ENCODE peak calls at places on chromosomes 16 and 17, in ten cellular contexts. Z, L, I, X, U, S, B, E, C and T are unnamed samples. For H3K9me3 and H3K36me3, the result is how much of the 10 kb centered on the place peaks cover.

GRCh38 chr17:1870592-1870991 is 40.8 kb downstream of the RPA1 start:
- DNase-seq in Z (no peak), L (no peak), I (no peak), X (no peak), U (no peak), S (no peak), B (no peak), E (peak), C (no peak), T (no peak)

GRCh38 chr16:53744449-53744848 is 40.5 kb downstream of the FTO start:
- DNase-seq in Z (no peak), L (no peak), I (no peak), X (no peak), U (no peak), S (no peak), B (no peak), E (peak), C (no peak), T (no peak)

GRCh38 chr17:67027031-67027628 is 17.2 kb upstream of the CACNG1 start:
- DNase-seq in Z (no peak), L (no peak), I (peak), X (peak), U (no peak), S (no peak), B (no peak), E (no peak), C (no peak), T (no peak)

GRCh38 chr17:5921919-5922318 is 148.3 kb upstream of the WSCD1 start:
- DNase-seq in Z (no peak), L (no peak), I (peak), X (no peak), U (no peak), S (no peak), B (no peak), E (no peak), C (no peak), T (no peak)

GRCh38 chr17:73170324-73170723 is 5.5 kb downstream of the SSTR2 start:
- DNase-seq in Z (no peak), L (no peak), I (no peak), X (no peak), U (no peak), S (no peak), B (no peak), E (no peak), C (no peak), T (no peak)

GRCh38 chr17:82237083-82237745 is 8.4 kb downstream of the SLC16A3 start:
- DNase-seq in Z (no peak), L (peak), I (no peak), X (no peak), U (peak), S (no peak), B (no peak), E (no peak), C (no peak), T (peak)

GRCh38 chr17:62062313-62062712 is 2.8 kb downstream of the MED13 start:
- DNase-seq in Z (no peak), L (no peak), I (peak), X (no peak), U (no peak), S (no peak), B (no peak), E (no peak), C (no peak), T (no peak)

GRCh38 chr16:63617047-63617989 is 1504.5 kb downstream of the CDH11 start:
- DNase-seq in Z (no peak), L (no peak), I (no peak), X (peak), U (peak), S (peak), B (no peak), E (no peak), C (no peak), T (peak)

GRCh38 chr17:73156887-73157870 is 7.6 kb upstream of the SSTR2 start:
- DNase-seq in Z (peak), L (no peak), I (no peak), X (no peak), U (no peak), S (peak), B (no peak), E (no peak), C (no peak), T (peak)

GRCh38 chr17:21674242-21674731 is 18.0 kb upstream of the KCNJ18 start:
- DNase-seq in Z (no peak), L (no peak), I (no peak), X (no peak), U (no peak), S (peak), B (no peak), E (no peak), C (no peak), T (no peak)
- H3K9me3 ChIP-seq in Z (under half), L (under half), I (under half), X (under half), U (under half), S (under half), B (under half), E (under half), C (under half), T (under half)

DNA sequence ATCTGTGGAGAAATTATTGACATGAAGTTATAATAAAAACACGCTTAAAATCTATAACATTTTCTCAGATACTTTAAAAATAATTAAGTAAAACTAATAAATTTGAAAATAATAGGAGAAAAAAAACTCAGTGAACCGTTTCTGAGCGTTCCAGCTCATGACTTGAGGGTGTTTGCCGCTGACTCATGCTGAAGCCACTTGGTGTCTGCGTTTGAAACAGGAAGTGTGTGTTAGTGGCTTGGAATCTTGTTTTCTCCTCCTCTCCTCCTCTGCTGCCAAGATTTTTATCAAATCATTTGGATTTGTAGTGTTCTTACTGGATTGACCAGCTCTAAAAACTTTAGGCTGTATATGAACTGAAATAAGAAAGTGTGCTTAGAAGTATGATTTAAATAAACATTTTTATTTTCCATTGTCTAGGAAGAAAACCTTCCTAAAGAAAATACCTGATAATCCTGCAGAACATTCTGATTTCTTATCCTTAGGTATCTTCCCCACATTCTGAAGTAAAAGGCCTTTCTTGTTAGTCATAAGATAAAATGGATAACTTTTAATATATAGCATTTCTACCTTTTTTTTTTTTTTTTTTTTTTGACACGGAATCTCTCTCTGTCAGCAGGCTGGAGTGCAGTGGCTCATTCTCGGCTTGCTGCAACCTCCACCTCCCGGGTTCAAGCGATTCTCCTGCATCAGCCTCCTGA is 30.8 kb downstream of the USP10 start:
- DNase-seq in Z (no peak), L (peak), I (peak), X (peak), U (peak), S (peak), B (peak), E (peak), C (peak), T (peak)
- H3K4me3 ChIP-seq in Z (no peak), L (no peak), I (peak), X (peak), U (no peak), S (peak), B (no peak), E (no peak), C (no peak), T (peak)

GRCh38 chr16:87329436-87330256 is 12.5 kb upstream of the C16orf95 start:
- DNase-seq in Z (no peak), L (no peak), I (no peak), X (no peak), U (no peak), S (no peak), B (no peak), E (no peak), C (no peak), T (no peak)
- H3K36me3 ChIP-seq in Z (under half), L (under half), I (under half), X (half or more), U (under half), S (under half), B (under half), E (under half), C (under half), T (under half)

DNA sequence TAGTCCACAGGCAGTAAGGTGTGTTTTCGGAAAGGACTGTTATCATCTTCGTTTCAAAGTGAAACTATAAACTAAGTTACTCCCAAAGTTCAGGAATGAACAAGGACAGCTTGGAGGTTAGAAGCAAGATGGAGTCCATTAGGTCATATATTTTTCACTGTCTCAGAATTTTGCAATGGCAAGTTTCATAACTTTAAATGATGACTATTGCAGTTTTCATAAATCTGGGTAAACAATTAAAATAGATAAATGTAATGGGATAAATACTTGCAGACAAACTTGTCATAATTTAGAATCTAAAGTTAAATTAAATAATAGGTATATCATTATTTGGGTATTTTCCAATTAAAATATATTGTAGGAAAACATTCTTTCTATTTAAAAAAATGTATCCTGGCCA is 14.7 kb upstream of the TRIM25 start:
- DNase-seq in Z (no peak), L (no peak), I (no peak), X (no peak), U (no peak), S (no peak), B (no peak), E (no peak), C (no peak), T (no peak)
- H3K9me3 ChIP-seq in Z (under half), L (under half), I (under half), X (under half), U (under half), S (under half), B (under half), E (under half), C (under half), T (under half)

GRCh38 chr16:67177743-67178699 is 5.7 kb downstream of the MATCAP1 start:
- DNase-seq in Z (peak), L (peak), I (peak), X (no peak), U (peak), S (peak), B (peak), E (peak), C (peak), T (peak)
- H3K4me3 ChIP-seq in Z (peak), L (peak), I (peak), X (peak), U (no peak), S (peak), B (peak), E (peak), C (peak), T (peak)

GRCh38 chr17:28131592-28131991 is 89.1 kb downstream of the NLK start:
- DNase-seq in Z (no peak), L (no peak), I (no peak), X (no peak), U (no peak), S (no peak), B (no peak), E (no peak), C (no peak), T (no peak)
- H3K36me3 ChIP-seq in Z (under half), L (under half), I (under half), X (under half), U (under half), S (under half), B (under half), E (under half), C (under half), T (under half)

DNA sequence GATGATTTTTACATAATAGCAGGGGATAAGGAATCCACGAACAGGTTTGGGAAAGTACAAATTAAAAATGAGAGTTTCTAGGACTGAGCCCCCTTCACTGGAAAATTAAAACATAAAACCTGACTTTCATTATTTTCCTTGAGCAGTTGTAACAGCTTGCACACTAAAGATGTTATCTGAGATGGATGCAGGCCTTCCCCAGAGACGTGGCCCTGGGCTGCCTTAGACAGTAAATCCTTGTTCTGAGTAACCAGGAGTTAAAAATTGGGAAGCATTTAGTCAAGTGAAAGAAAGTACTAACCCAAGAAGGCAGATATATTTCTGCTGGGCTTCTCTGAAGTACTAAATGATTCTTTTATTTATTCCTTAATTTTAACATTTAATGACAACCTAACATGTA is 432.2 kb upstream of the KIF2B start:
- DNase-seq in Z (no peak), L (no peak), I (no peak), X (no peak), U (no peak), S (no peak), B (no peak), E (no peak), C (no peak), T (peak)
- H3K9me3 ChIP-seq in Z (under half), L (under half), I (under half), X (under half), U (under half), S (under half), B (under half), E (under half), C (under half), T (under half)

GRCh38 chr16:693766-694165 is 3.6 kb upstream of the WDR24 start:
- DNase-seq in Z (no peak), L (no peak), I (no peak), X (no peak), U (no peak), S (no peak), B (no peak), E (no peak), C (no peak), T (no peak)
- H3K4me3 ChIP-seq in Z (peak), L (no peak), I (no peak), X (no peak), U (no peak), S (no peak), B (no peak), E (no peak), C (no peak), T (no peak)

GRCh38 chr17:20241855-20242254 is 225.5 kb downstream of the LGALS9B start:
- DNase-seq in Z (no peak), L (no peak), I (no peak), X (no peak), U (peak), S (no peak), B (no peak), E (no peak), C (no peak), T (no peak)

GRCh38 chr17:20235747-20236146 is 226.6 kb downstream of the SPECC1 start:
- DNase-seq in Z (no peak), L (no peak), I (no peak), X (no peak), U (no peak), S (peak), B (no peak), E (no peak), C (no peak), T (no peak)

GRCh38 chr17:20232611-20233010 is 223.5 kb downstream of the SPECC1 start:
- DNase-seq in Z (no peak), L (no peak), I (no peak), X (no peak), U (no peak), S (no peak), B (no peak), E (no peak), C (no peak), T (no peak)

GRCh38 chr17:20234266-20234665 is 225.1 kb downstream of the SPECC1 start:
- DNase-seq in Z (no peak), L (no peak), I (no peak), X (no peak), U (no peak), S (no peak), B (no peak), E (peak), C (no peak), T (no peak)

GRCh38 chr17:20236586-20237227 is 227.5 kb downstream of the SPECC1 start:
- DNase-seq in Z (no peak), L (no peak), I (no peak), X (no peak), U (no peak), S (no peak), B (no peak), E (no peak), C (no peak), T (no peak)
- H3K36me3 ChIP-seq in Z (under half), L (under half), I (under half), X (under half), U (under half), S (under half), B (under half), E (under half), C (under half), T (under half)

DNA sequence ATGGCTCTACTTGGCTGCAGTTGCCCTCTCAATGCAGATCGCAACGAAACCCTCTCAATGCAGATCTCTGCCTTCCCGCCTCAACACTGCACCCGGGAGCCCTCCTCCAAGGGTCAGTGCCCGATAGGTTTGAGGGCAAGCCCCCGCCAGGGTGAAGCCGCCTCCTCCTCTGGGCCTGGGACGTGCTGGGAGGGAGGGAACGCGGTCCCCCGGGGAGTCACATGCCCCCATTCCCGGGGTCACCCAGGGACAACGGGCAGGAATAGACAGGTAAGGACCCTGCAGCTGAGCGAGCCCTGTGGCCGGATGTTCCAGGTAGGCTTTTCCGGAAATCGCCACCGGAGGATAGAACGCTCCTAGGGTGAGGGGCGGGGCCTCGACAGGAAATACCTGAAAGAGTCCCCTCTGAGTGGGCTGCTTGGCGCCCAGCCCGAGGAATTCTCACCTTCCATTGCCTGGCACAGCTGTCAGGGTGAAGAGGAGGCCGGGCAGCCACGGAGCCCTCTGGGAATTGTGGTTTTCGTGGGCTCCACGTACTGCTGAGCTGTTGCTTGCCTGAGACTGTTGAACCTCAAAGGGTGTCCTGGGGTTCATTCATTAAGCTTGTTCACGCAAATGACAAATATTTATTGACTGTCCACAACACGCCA is 12.8 kb downstream of the ZNF174 start:
- DNase-seq in Z (no peak), L (no peak), I (no peak), X (no peak), U (no peak), S (no peak), B (no peak), E (no peak), C (no peak), T (peak)
- H3K9me3 ChIP-seq in Z (under half), L (half or more), I (under half), X (under half), U (half or more), S (under half), B (half or more), E (under half), C (half or more), T (under half)